ENCODE peak calls at places on chromosomes 13 and 19, in seven cellular contexts. W is upper lobe of right lung, C is uterus, D is tibial nerve, H is OCI-LY7, X is psoas muscle, B is left lung. I is an unnamed sample. For H3K36me3, the result is how much of the 10 kb centered on the place peaks cover.

GRCh38 chr19:33794578-33795369 is 1.9 kb upstream of the KCTD15 start:
- DNase-seq in W (no peak), C (peak), D (no peak), H (no peak), X (no peak), B (no peak), I (no peak)

GRCh38 chr19:23769691-23770468 is 11.2 kb upstream of the ZNF681 start:
- DNase-seq in W (no peak), C (no peak), D (no peak), H (no peak), X (no peak), B (no peak), I (no peak)

GRCh38 chr19:54252243-54252642 is 4.8 kb downstream of the LILRB5 start:
- DNase-seq in W (no peak), C (no peak), D (no peak), H (no peak), X (no peak), B (no peak), I (no peak)

GRCh38 chr19:12777217-12778019 is 2.1 kb upstream of the HOOK2 start:
- DNase-seq in W (peak), C (peak), D (no peak), H (peak), X (peak), B (peak), I (peak)

GRCh38 chr19:17553256-17553655 is 2.2 kb upstream of the COLGALT1 start:
- DNase-seq in W (no peak), C (peak), D (peak), H (no peak), X (peak), B (peak), I (no peak)

GRCh38 chr13:46377554-46377953 is 9.5 kb downstream of the RUBCNL start:
- DNase-seq in W (no peak), C (no peak), D (no peak), H (peak), X (no peak), B (no peak), I (peak)

GRCh38 chr13:108031859-108032258 is 183.5 kb downstream of the LIG4 start:
- DNase-seq in W (no peak), C (no peak), D (no peak), H (no peak), X (no peak), B (no peak), I (no peak)

GRCh38 chr13:103238441-103238840 is 172.2 kb upstream of the SLC10A2 start:
- DNase-seq in W (no peak), C (no peak), D (no peak), H (no peak), X (no peak), B (no peak), I (no peak)

GRCh38 chr13:49071341-49071937 is 95.7 kb downstream of the FNDC3A start:
- DNase-seq in W (no peak), C (no peak), D (no peak), H (no peak), X (no peak), B (no peak), I (no peak)

GRCh38 chr13:102729560-102730275 is 34.9 kb upstream of the METTL21C start:
- DNase-seq in W (no peak), C (no peak), D (no peak), H (no peak), X (no peak), B (no peak), I (no peak)

GRCh38 chr13:37068962-37069361 is 9.5 kb upstream of the SUPT20H start:
- DNase-seq in W (no peak), C (no peak), D (no peak), H (peak), X (no peak), B (no peak), I (no peak)

GRCh38 chr19:8814176-8814575 is 17.9 kb downstream of the ZNF558 start:
- DNase-seq in W (no peak), C (no peak), D (no peak), H (no peak), X (no peak), B (no peak), I (no peak)
- H3K36me3 ChIP-seq in W (half or more), C (under half), D (under half), H (under half), X (half or more), B (half or more), I (under half)

GRCh38 chr19:10797541-10798256 is 38.3 kb downstream of the TMED1 start:
- DNase-seq in W (no peak), C (no peak), D (no peak), H (no peak), X (no peak), B (no peak), I (no peak)
- H3K36me3 ChIP-seq in W (half or more), C (under half), D (under half), H (half or more), X (under half), B (half or more), I (under half)

DNA sequence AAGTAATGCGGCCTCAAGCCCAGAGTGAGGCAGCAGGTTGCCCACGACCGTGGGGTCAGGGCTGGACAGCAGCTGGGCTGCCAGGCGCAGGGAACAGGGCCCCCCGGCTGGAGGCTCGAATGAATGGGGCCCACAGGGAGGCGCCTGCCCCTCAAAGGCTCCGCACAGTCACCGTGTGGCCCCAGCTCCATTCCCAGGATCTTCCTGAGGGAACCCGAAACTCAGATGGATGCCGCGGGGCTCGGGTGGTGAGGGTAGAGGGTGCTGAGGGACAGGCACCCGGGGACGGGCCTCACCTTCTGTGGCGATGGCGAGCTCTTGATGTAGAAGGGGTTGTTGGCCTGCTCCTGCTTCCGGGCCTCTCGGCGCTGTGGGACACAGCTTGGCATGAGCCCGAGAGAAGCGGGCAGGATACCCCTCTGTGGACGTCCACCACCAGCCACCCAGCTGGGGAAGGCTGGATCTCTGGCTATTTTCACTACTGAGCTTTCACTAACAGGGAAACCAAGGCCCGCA is 19.3 kb downstream of the IZUMO4 start:
- DNase-seq in W (no peak), C (no peak), D (no peak), H (no peak), X (no peak), B (no peak), I (no peak)
- H3K36me3 ChIP-seq in W (half or more), C (under half), D (under half), H (half or more), X (under half), B (half or more), I (half or more)

GRCh38 chr19:5667751-5668271 is 12.5 kb downstream of the MICOS13 start:
- DNase-seq in W (no peak), C (no peak), D (no peak), H (no peak), X (no peak), B (no peak), I (no peak)
- H3K36me3 ChIP-seq in W (half or more), C (under half), D (under half), H (half or more), X (under half), B (half or more), I (under half)

GRCh38 chr19:43735957-43736356 is 18.8 kb downstream of the SMG9 start:
- DNase-seq in W (no peak), C (no peak), D (no peak), H (no peak), X (no peak), B (no peak), I (no peak)

GRCh38 chr19:43739419-43739818 is 15.3 kb downstream of the SMG9 start:
- DNase-seq in W (no peak), C (no peak), D (no peak), H (no peak), X (no peak), B (no peak), I (no peak)

GRCh38 chr19:43739836-43740235 is 14.9 kb downstream of the SMG9 start:
- DNase-seq in W (no peak), C (no peak), D (no peak), H (no peak), X (no peak), B (no peak), I (no peak)

GRCh38 chr19:43741075-43741840 is 13.5 kb downstream of the SMG9 start:
- DNase-seq in W (no peak), C (no peak), D (no peak), H (no peak), X (no peak), B (no peak), I (no peak)

GRCh38 chr19:43738780-43739211 is 16.0 kb downstream of the SMG9 start:
- DNase-seq in W (no peak), C (no peak), D (no peak), H (no peak), X (no peak), B (peak), I (no peak)
- H3K36me3 ChIP-seq in W (half or more), C (under half), D (under half), H (half or more), X (under half), B (half or more), I (under half)

GRCh38 chr19:1146418-1146711 is 27.7 kb downstream of the SBNO2 start:
- DNase-seq in W (no peak), C (no peak), D (no peak), H (no peak), X (peak), B (no peak), I (no peak)

GRCh38 chr19:1149259-1150045 is 24.6 kb downstream of the SBNO2 start:
- DNase-seq in W (no peak), C (no peak), D (no peak), H (no peak), X (peak), B (no peak), I (no peak)

GRCh38 chr19:1145635-1146417 is 28.2 kb downstream of the SBNO2 start:
- DNase-seq in W (no peak), C (no peak), D (no peak), H (no peak), X (no peak), B (no peak), I (no peak)

GRCh38 chr19:1147934-1148549 is 26.0 kb downstream of the SBNO2 start:
- DNase-seq in W (no peak), C (no peak), D (no peak), H (no peak), X (peak), B (no peak), I (no peak)

GRCh38 chr19:1146858-1147780 is 26.9 kb downstream of the SBNO2 start:
- DNase-seq in W (no peak), C (no peak), D (no peak), H (no peak), X (peak), B (no peak), I (no peak)
- H3K36me3 ChIP-seq in W (half or more), C (under half), D (under half), H (under half), X (under half), B (half or more), I (under half)

GRCh38 chr13:106072014-106072413 is 463.4 kb downstream of the EFNB2 start:
- DNase-seq in W (no peak), C (no peak), D (no peak), H (no peak), X (no peak), B (no peak), I (no peak)
- H3K36me3 ChIP-seq in W (under half), C (under half), D (under half), H (under half), X (under half), B (under half), I (under half)